ENCODE peak calls at places on chromosomes 11 and 22, in nine cellular contexts. One of them, this sample, is unnamed.

GRCh38 chr22:32409977-32410376 is 2.1 kb downstream of the RTCB start:
- DNase-seq in activated CD8-positive, alpha-beta memory T cell treated with anti-CD3 and anti-CD28 coated beads for 24 hours: no peak
- DNase-seq in T-helper 17 cell: no peak
- DNase-seq in left lung: no peak
- DNase-seq in SK-MEL-5: no peak
- DNase-seq in HS-27A: no peak
- DNase-seq in ACHN: no peak
- DNase-seq in stimulated activated naive CD8-positive, alpha-beta T cell treated with anti-CD3 and anti-CD28 coated beads, Interleukin-15, Interleukin-2, amounts not matched to agents 100 U/mL and 50 U/mL, for 24 hours: no peak
- DNase-seq in NCI-H1694 treated with DMSO at 0.1 percent for 48 hours: no peak
- DNase-seq in this sample: no peak

GRCh38 chr11:15677181-15677580 is 562.5 kb downstream of the INSC start:
- DNase-seq in activated CD8-positive, alpha-beta memory T cell treated with anti-CD3 and anti-CD28 coated beads for 24 hours: no peak
- DNase-seq in T-helper 17 cell: no peak
- DNase-seq in left lung: no peak
- DNase-seq in SK-MEL-5: no peak
- DNase-seq in HS-27A: no peak
- DNase-seq in ACHN: no peak
- DNase-seq in stimulated activated naive CD8-positive, alpha-beta T cell treated with anti-CD3 and anti-CD28 coated beads, Interleukin-15, Interleukin-2, amounts not matched to agents 100 U/mL and 50 U/mL, for 24 hours: no peak
- DNase-seq in NCI-H1694 treated with DMSO at 0.1 percent for 48 hours: no peak
- DNase-seq in this sample: no peak

GRCh38 chr11:112697371-112697770 is 263.8 kb upstream of the NCAM1 start:
- DNase-seq in activated CD8-positive, alpha-beta memory T cell treated with anti-CD3 and anti-CD28 coated beads for 24 hours: no peak
- DNase-seq in T-helper 17 cell: no peak
- DNase-seq in left lung: no peak
- DNase-seq in SK-MEL-5: no peak
- DNase-seq in HS-27A: no peak
- DNase-seq in ACHN: no peak
- DNase-seq in stimulated activated naive CD8-positive, alpha-beta T cell treated with anti-CD3 and anti-CD28 coated beads, Interleukin-15, Interleukin-2, amounts not matched to agents 100 U/mL and 50 U/mL, for 24 hours: no peak
- DNase-seq in NCI-H1694 treated with DMSO at 0.1 percent for 48 hours: no peak
- DNase-seq in this sample: no peak

GRCh38 chr22:31579835-31580242 is 82.2 kb downstream of the PISD start:
- DNase-seq in activated CD8-positive, alpha-beta memory T cell treated with anti-CD3 and anti-CD28 coated beads for 24 hours: no peak
- DNase-seq in T-helper 17 cell: no peak
- DNase-seq in left lung: no peak
- DNase-seq in SK-MEL-5: no peak
- DNase-seq in HS-27A: no peak
- DNase-seq in ACHN: no peak
- DNase-seq in stimulated activated naive CD8-positive, alpha-beta T cell treated with anti-CD3 and anti-CD28 coated beads, Interleukin-15, Interleukin-2, amounts not matched to agents 100 U/mL and 50 U/mL, for 24 hours: no peak
- DNase-seq in NCI-H1694 treated with DMSO at 0.1 percent for 48 hours: no peak
- DNase-seq in this sample: no peak

GRCh38 chr11:112725636-112726035 is 235.6 kb upstream of the NCAM1 start:
- DNase-seq in activated CD8-positive, alpha-beta memory T cell treated with anti-CD3 and anti-CD28 coated beads for 24 hours: no peak
- DNase-seq in T-helper 17 cell: no peak
- DNase-seq in left lung: no peak
- DNase-seq in SK-MEL-5: no peak
- DNase-seq in HS-27A: no peak
- DNase-seq in ACHN: no peak
- DNase-seq in stimulated activated naive CD8-positive, alpha-beta T cell treated with anti-CD3 and anti-CD28 coated beads, Interleukin-15, Interleukin-2, amounts not matched to agents 100 U/mL and 50 U/mL, for 24 hours: no peak
- DNase-seq in NCI-H1694 treated with DMSO at 0.1 percent for 48 hours: no peak
- DNase-seq in this sample: no peak

GRCh38 chr11:95715777-95716241 is 73.8 kb downstream of the FAM76B start:
- DNase-seq in activated CD8-positive, alpha-beta memory T cell treated with anti-CD3 and anti-CD28 coated beads for 24 hours: peak
- DNase-seq in T-helper 17 cell: no peak
- DNase-seq in left lung: no peak
- DNase-seq in SK-MEL-5: peak
- DNase-seq in HS-27A: no peak
- DNase-seq in ACHN: no peak
- DNase-seq in stimulated activated naive CD8-positive, alpha-beta T cell treated with anti-CD3 and anti-CD28 coated beads, Interleukin-15, Interleukin-2, amounts not matched to agents 100 U/mL and 50 U/mL, for 24 hours: peak
- DNase-seq in NCI-H1694 treated with DMSO at 0.1 percent for 48 hours: no peak
- DNase-seq in this sample: peak

GRCh38 chr11:15603208-15603607 is 488.5 kb downstream of the INSC start:
- DNase-seq in activated CD8-positive, alpha-beta memory T cell treated with anti-CD3 and anti-CD28 coated beads for 24 hours: no peak
- DNase-seq in T-helper 17 cell: no peak
- DNase-seq in left lung: peak
- DNase-seq in SK-MEL-5: no peak
- DNase-seq in HS-27A: no peak
- DNase-seq in ACHN: no peak
- DNase-seq in stimulated activated naive CD8-positive, alpha-beta T cell treated with anti-CD3 and anti-CD28 coated beads, Interleukin-15, Interleukin-2, amounts not matched to agents 100 U/mL and 50 U/mL, for 24 hours: no peak
- DNase-seq in NCI-H1694 treated with DMSO at 0.1 percent for 48 hours: no peak
- DNase-seq in this sample: no peak

GRCh38 chr22:22558972-22559603 is at the start of gene PRAME:
- DNase-seq in activated CD8-positive, alpha-beta memory T cell treated with anti-CD3 and anti-CD28 coated beads for 24 hours: peak
- DNase-seq in T-helper 17 cell: peak
- DNase-seq in left lung: peak
- DNase-seq in SK-MEL-5: peak
- DNase-seq in HS-27A: no peak
- DNase-seq in ACHN: peak
- DNase-seq in stimulated activated naive CD8-positive, alpha-beta T cell treated with anti-CD3 and anti-CD28 coated beads, Interleukin-15, Interleukin-2, amounts not matched to agents 100 U/mL and 50 U/mL, for 24 hours: peak
- DNase-seq in NCI-H1694 treated with DMSO at 0.1 percent for 48 hours: peak
- DNase-seq in this sample: no peak

GRCh38 chr11:123833095-123833494 is 26.9 kb upstream of the OR6M1 start:
- DNase-seq in activated CD8-positive, alpha-beta memory T cell treated with anti-CD3 and anti-CD28 coated beads for 24 hours: no peak
- DNase-seq in T-helper 17 cell: no peak
- DNase-seq in left lung: no peak
- DNase-seq in SK-MEL-5: no peak
- DNase-seq in HS-27A: no peak
- DNase-seq in ACHN: no peak
- DNase-seq in stimulated activated naive CD8-positive, alpha-beta T cell treated with anti-CD3 and anti-CD28 coated beads, Interleukin-15, Interleukin-2, amounts not matched to agents 100 U/mL and 50 U/mL, for 24 hours: no peak
- DNase-seq in NCI-H1694 treated with DMSO at 0.1 percent for 48 hours: no peak
- DNase-seq in this sample: no peak

GRCh38 chr11:111269146-111269868 is 23.8 kb downstream of the POU2AF2 start:
- DNase-seq in activated CD8-positive, alpha-beta memory T cell treated with anti-CD3 and anti-CD28 coated beads for 24 hours: no peak
- DNase-seq in T-helper 17 cell: no peak
- DNase-seq in left lung: no peak
- DNase-seq in SK-MEL-5: peak
- DNase-seq in HS-27A: no peak
- DNase-seq in ACHN: no peak
- DNase-seq in stimulated activated naive CD8-positive, alpha-beta T cell treated with anti-CD3 and anti-CD28 coated beads, Interleukin-15, Interleukin-2, amounts not matched to agents 100 U/mL and 50 U/mL, for 24 hours: no peak
- DNase-seq in NCI-H1694 treated with DMSO at 0.1 percent for 48 hours: peak
- DNase-seq in this sample: no peak

GRCh38 chr11:61071208-61071681 is 31.0 kb upstream of the CD5 start:
- DNase-seq in activated CD8-positive, alpha-beta memory T cell treated with anti-CD3 and anti-CD28 coated beads for 24 hours: peak
- DNase-seq in T-helper 17 cell: no peak
- DNase-seq in left lung: no peak
- DNase-seq in SK-MEL-5: no peak
- DNase-seq in HS-27A: no peak
- DNase-seq in ACHN: no peak
- DNase-seq in stimulated activated naive CD8-positive, alpha-beta T cell treated with anti-CD3 and anti-CD28 coated beads, Interleukin-15, Interleukin-2, amounts not matched to agents 100 U/mL and 50 U/mL, for 24 hours: peak
- DNase-seq in NCI-H1694 treated with DMSO at 0.1 percent for 48 hours: no peak
- DNase-seq in this sample: no peak

GRCh38 chr22:42960146-42960509 is 54.8 kb downstream of the PACSIN2 start:
- DNase-seq in activated CD8-positive, alpha-beta memory T cell treated with anti-CD3 and anti-CD28 coated beads for 24 hours: no peak
- DNase-seq in T-helper 17 cell: no peak
- DNase-seq in left lung: no peak
- DNase-seq in SK-MEL-5: peak
- DNase-seq in HS-27A: no peak
- DNase-seq in ACHN: no peak
- DNase-seq in stimulated activated naive CD8-positive, alpha-beta T cell treated with anti-CD3 and anti-CD28 coated beads, Interleukin-15, Interleukin-2, amounts not matched to agents 100 U/mL and 50 U/mL, for 24 hours: no peak
- DNase-seq in NCI-H1694 treated with DMSO at 0.1 percent for 48 hours: no peak
- DNase-seq in this sample: no peak

GRCh38 chr11:783581-784015 is 6.3 kb downstream of the CEND1 start:
- DNase-seq in activated CD8-positive, alpha-beta memory T cell treated with anti-CD3 and anti-CD28 coated beads for 24 hours: no peak
- DNase-seq in T-helper 17 cell: no peak
- DNase-seq in left lung: peak
- DNase-seq in SK-MEL-5: peak
- DNase-seq in HS-27A: no peak
- DNase-seq in ACHN: no peak
- DNase-seq in stimulated activated naive CD8-positive, alpha-beta T cell treated with anti-CD3 and anti-CD28 coated beads, Interleukin-15, Interleukin-2, amounts not matched to agents 100 U/mL and 50 U/mL, for 24 hours: peak
- DNase-seq in NCI-H1694 treated with DMSO at 0.1 percent for 48 hours: peak
- DNase-seq in this sample: peak

GRCh38 chr11:17014321-17014773 is at the start of gene PLEKHA7:
- DNase-seq in activated CD8-positive, alpha-beta memory T cell treated with anti-CD3 and anti-CD28 coated beads for 24 hours: no peak
- DNase-seq in T-helper 17 cell: no peak
- DNase-seq in left lung: no peak
- DNase-seq in SK-MEL-5: no peak
- DNase-seq in HS-27A: no peak
- DNase-seq in ACHN: no peak
- DNase-seq in stimulated activated naive CD8-positive, alpha-beta T cell treated with anti-CD3 and anti-CD28 coated beads, Interleukin-15, Interleukin-2, amounts not matched to agents 100 U/mL and 50 U/mL, for 24 hours: no peak
- DNase-seq in NCI-H1694 treated with DMSO at 0.1 percent for 48 hours: no peak
- DNase-seq in this sample: no peak